ENCODE peak calls at places on chromosomes 3 and 15, in eight cellular contexts. C is amniotic stem cell, T is psoas muscle, W is GM03348, N is epithelial cell of proximal tubule, F is NCI-H460, R is NCI-H2171, H is NT2/D1. Y is an unnamed sample.

GRCh38 chr15:39616731-39617455 is 36.0 kb downstream of the THBS1 start:
- DNase-seq in C (no peak), T (no peak), W (no peak), N (no peak), F (no peak), R (no peak), H (no peak), Y (peak)

GRCh38 chr3:13689373-13690265 is 140.7 kb downstream of the FBLN2 start:
- DNase-seq in C (no peak), T (no peak), W (no peak), N (no peak), F (no peak), R (no peak), H (no peak), Y (no peak)

GRCh38 chr15:101201411-101202174 is 50.3 kb downstream of the CHSY1 start:
- DNase-seq in C (peak), T (peak), W (peak), N (peak), F (peak), R (no peak), H (peak), Y (no peak)

GRCh38 chr3:182794455-182794773 is 1.1 kb downstream of the ATP11B start:
- DNase-seq in C (no peak), T (no peak), W (no peak), N (no peak), F (no peak), R (no peak), H (no peak), Y (peak)

GRCh38 chr3:183613366-183614293 is 21.8 kb upstream of the KLHL24 start:
- DNase-seq in C (no peak), T (no peak), W (peak), N (no peak), F (no peak), R (no peak), H (no peak), Y (no peak)

GRCh38 chr3:12655701-12656100 is 8.2 kb downstream of the RAF1 start:
- DNase-seq in C (no peak), T (no peak), W (no peak), N (no peak), F (no peak), R (no peak), H (no peak), Y (no peak)

GRCh38 chr3:191246628-191247027 is 47.6 kb downstream of the OSTN start:
- DNase-seq in C (peak), T (no peak), W (peak), N (no peak), F (no peak), R (no peak), H (no peak), Y (peak)

GRCh38 chr3:119769394-119770149 is 12.3 kb upstream of the NR1I2 start:
- DNase-seq in C (no peak), T (no peak), W (no peak), N (no peak), F (peak), R (no peak), H (no peak), Y (no peak)

GRCh38 chr3:55556622-55557531 is 69.8 kb upstream of the WNT5A start:
- DNase-seq in C (no peak), T (no peak), W (peak), N (no peak), F (no peak), R (no peak), H (no peak), Y (no peak)

GRCh38 chr3:52233968-52234367 is 5.0 kb downstream of the TWF2 start:
- DNase-seq in C (no peak), T (peak), W (no peak), N (no peak), F (no peak), R (no peak), H (no peak), Y (no peak)

GRCh38 chr3:192892981-192893827 is 24.5 kb downstream of the MB21D2 start:
- DNase-seq in C (no peak), T (peak), W (no peak), N (peak), F (peak), R (no peak), H (no peak), Y (peak)

GRCh38 chr3:38229036-38229435 is 36.6 kb upstream of the SLC22A13 start:
- DNase-seq in C (no peak), T (no peak), W (peak), N (no peak), F (no peak), R (no peak), H (no peak), Y (no peak)

GRCh38 chr15:35630985-35631384 is 85.0 kb upstream of the DPH6 start:
- DNase-seq in C (no peak), T (no peak), W (no peak), N (no peak), F (no peak), R (no peak), H (no peak), Y (no peak)

Y was measured in LoVo.